ENCODE peak calls at places on chromosomes 3 and 15, in five cellular contexts. One of them, this sample, is unnamed.

GRCh38 chr3:131349946-131350347 is 31.6 kb upstream of the NUDT16 start:
- DNase-seq in lower lobe of right lung: no peak
- DNase-seq in fibroblast of lung: peak; percentile 38
- DNase-seq in left lung: no peak
- DNase-seq in upper lobe of right lung: no peak
- DNase-seq in this sample: no peak

GRCh38 chr3:17972889-17973558 is 230.6 kb upstream of the TBC1D5 start:
- DNase-seq in left lung: no peak
- DNase-seq in fibroblast of lung: no peak
- DNase-seq in upper lobe of right lung: no peak
- DNase-seq in lower lobe of right lung: no peak
- DNase-seq in this sample: no peak

GRCh38 chr3:52428151-52429005 is 16.5 kb downstream of the SEMA3G start:
- DNase-seq in upper lobe of right lung: peak; percentile 37
- DNase-seq in fibroblast of lung: peak; percentile 89
- DNase-seq in lower lobe of right lung: no peak
- DNase-seq in left lung: no peak
- DNase-seq in this sample: peak; percentile 76

GRCh38 chr3:128665362-128666021 is 14.9 kb upstream of the RPN1 start:
- DNase-seq in upper lobe of right lung: no peak
- DNase-seq in lower lobe of right lung: no peak
- DNase-seq in left lung: no peak
- DNase-seq in fibroblast of lung: peak; percentile 28
- DNase-seq in this sample: peak; percentile 55

GRCh38 chr3:124574012-124574411 is 156.2 kb upstream of the UMPS start:
- DNase-seq in left lung: no peak
- DNase-seq in upper lobe of right lung: no peak
- DNase-seq in fibroblast of lung: no peak
- DNase-seq in lower lobe of right lung: no peak
- DNase-seq in this sample: no peak

GRCh38 chr15:29773816-29774215 is 48.5 kb downstream of the TJP1 start:
- DNase-seq in lower lobe of right lung: no peak
- DNase-seq in fibroblast of lung: no peak
- DNase-seq in upper lobe of right lung: no peak
- DNase-seq in left lung: no peak
- DNase-seq in this sample: no peak

GRCh38 chr15:48596841-48597240 is 48.7 kb downstream of the FBN1 start:
- DNase-seq in upper lobe of right lung: no peak
- DNase-seq in lower lobe of right lung: no peak
- DNase-seq in fibroblast of lung: no peak
- DNase-seq in left lung: no peak
- DNase-seq in this sample: no peak

GRCh38 chr3:64270143-64270542 is 44.9 kb upstream of the PRICKLE2 start:
- DNase-seq in upper lobe of right lung: no peak
- DNase-seq in left lung: no peak
- DNase-seq in fibroblast of lung: no peak
- DNase-seq in lower lobe of right lung: no peak
- DNase-seq in this sample: peak; percentile 54

GRCh38 chr15:70142322-70143191 is 44.8 kb upstream of the TLE3 start:
- DNase-seq in fibroblast of lung: peak; percentile 89
- DNase-seq in upper lobe of right lung: peak; percentile 76
- DNase-seq in lower lobe of right lung: peak; percentile 64
- DNase-seq in left lung: no peak
- DNase-seq in this sample: no peak

GRCh38 chr3:114606336-114606735 is 312.5 kb downstream of the TIGIT start:
- DNase-seq in upper lobe of right lung: no peak
- DNase-seq in left lung: no peak
- DNase-seq in fibroblast of lung: no peak
- DNase-seq in lower lobe of right lung: no peak
- DNase-seq in this sample: no peak

GRCh38 chr15:68372291-68372811 is 59.6 kb downstream of the ITGA11 start:
- DNase-seq in fibroblast of lung: peak; percentile 33
- DNase-seq in upper lobe of right lung: no peak
- DNase-seq in left lung: no peak
- DNase-seq in lower lobe of right lung: no peak
- DNase-seq in this sample: peak; percentile 89

GRCh38 chr3:121998588-121999473 is 23.2 kb downstream of the ILDR1 start:
- DNase-seq in lower lobe of right lung: no peak
- DNase-seq in fibroblast of lung: no peak
- DNase-seq in upper lobe of right lung: no peak
- DNase-seq in left lung: no peak
- DNase-seq in this sample: no peak

GRCh38 chr3:177538064-177538742 is 340.9 kb upstream of the TBL1XR1 start:
- DNase-seq in lower lobe of right lung: no peak
- DNase-seq in upper lobe of right lung: no peak
- DNase-seq in left lung: no peak
- DNase-seq in fibroblast of lung: peak; percentile 93
- DNase-seq in this sample: peak; percentile 24

GRCh38 chr3:169041677-169042171 is 621.8 kb downstream of the MECOM start:
- DNase-seq in lower lobe of right lung: no peak
- DNase-seq in upper lobe of right lung: no peak
- DNase-seq in fibroblast of lung: peak; percentile 84
- DNase-seq in left lung: no peak
- DNase-seq in this sample: no peak

GRCh38 chr3:31804251-31805051 is 176.6 kb downstream of the OSBPL10 start:
- DNase-seq in lower lobe of right lung: no peak
- DNase-seq in fibroblast of lung: peak; percentile 41
- DNase-seq in upper lobe of right lung: no peak
- DNase-seq in left lung: no peak
- DNase-seq in this sample: no peak

GRCh38 chr3:19934098-19934566 is at the start of gene EFHB:
- DNase-seq in lower lobe of right lung: peak; percentile 71
- DNase-seq in fibroblast of lung: peak; percentile 11
- DNase-seq in upper lobe of right lung: peak; percentile 69
- DNase-seq in left lung: peak; percentile 49
- DNase-seq in this sample: peak; percentile 68

GRCh38 chr3:19932422-19932821 is 1.6 kb downstream of the EFHB start:
- DNase-seq in fibroblast of lung: no peak
- DNase-seq in lower lobe of right lung: no peak
- DNase-seq in upper lobe of right lung: no peak
- DNase-seq in left lung: no peak
- DNase-seq in this sample: no peak

GRCh38 chr3:19931767-19932188 is 2.2 kb downstream of the EFHB start:
- DNase-seq in lower lobe of right lung: no peak
- DNase-seq in fibroblast of lung: no peak
- DNase-seq in left lung: no peak
- DNase-seq in upper lobe of right lung: no peak
- DNase-seq in this sample: no peak

DNA sequence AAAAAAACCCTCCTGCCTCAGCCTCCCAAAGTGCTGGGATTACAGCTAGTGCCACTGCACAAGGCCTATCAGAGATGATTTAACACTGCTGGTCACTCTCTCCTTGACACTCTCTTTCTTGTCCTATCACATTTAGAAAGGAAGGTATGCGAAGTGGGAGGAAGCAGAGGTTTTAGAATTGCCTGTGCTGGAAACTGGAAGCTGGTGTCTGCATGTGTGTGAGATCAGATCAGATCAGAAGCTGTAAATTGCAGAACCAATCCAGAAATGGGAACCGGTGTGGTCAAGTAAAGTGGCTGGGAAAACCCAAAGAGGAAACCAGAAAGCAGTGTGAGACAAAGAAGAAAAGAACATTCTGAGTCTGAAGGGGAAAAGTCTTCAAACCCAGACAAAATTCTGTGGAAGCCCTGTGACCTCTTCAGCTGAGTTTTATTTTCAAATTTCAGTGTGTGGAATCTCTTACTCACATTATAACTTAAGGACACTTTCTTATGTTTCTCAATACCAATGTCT is 2.8 kb downstream of the EFHB start:
- DNase-seq in fibroblast of lung: no peak
- DNase-seq in lower lobe of right lung: no peak
- DNase-seq in left lung: no peak
- DNase-seq in upper lobe of right lung: no peak
- DNase-seq in this sample: no peak
- H3K4me3 ChIP-seq in fibroblast of lung: no peak overlapping the region
- H3K4me3 ChIP-seq in lower lobe of right lung: no peak overlapping the region
- H3K4me3 ChIP-seq in left lung: no peak overlapping the region
- H3K4me3 ChIP-seq in upper lobe of right lung: no peak overlapping the region
- H3K4me3 ChIP-seq in this sample: no peak overlapping the region

GRCh38 chr3:76900571-76900970 is 139.3 kb upstream of the ROBO2 start:
- DNase-seq in upper lobe of right lung: no peak
- DNase-seq in left lung: no peak
- DNase-seq in lower lobe of right lung: no peak
- DNase-seq in fibroblast of lung: peak; percentile 7
- DNase-seq in this sample: no peak
- H3K36me3 ChIP-seq in upper lobe of right lung: no peaks in the 10 kb centered on the region
- H3K36me3 ChIP-seq in left lung: no peaks in the 10 kb centered on the region
- H3K36me3 ChIP-seq in lower lobe of right lung: no peaks in the 10 kb centered on the region
- H3K36me3 ChIP-seq in fibroblast of lung: no peaks in the 10 kb centered on the region
- H3K36me3 ChIP-seq in this sample: no peaks in the 10 kb centered on the region

DNA sequence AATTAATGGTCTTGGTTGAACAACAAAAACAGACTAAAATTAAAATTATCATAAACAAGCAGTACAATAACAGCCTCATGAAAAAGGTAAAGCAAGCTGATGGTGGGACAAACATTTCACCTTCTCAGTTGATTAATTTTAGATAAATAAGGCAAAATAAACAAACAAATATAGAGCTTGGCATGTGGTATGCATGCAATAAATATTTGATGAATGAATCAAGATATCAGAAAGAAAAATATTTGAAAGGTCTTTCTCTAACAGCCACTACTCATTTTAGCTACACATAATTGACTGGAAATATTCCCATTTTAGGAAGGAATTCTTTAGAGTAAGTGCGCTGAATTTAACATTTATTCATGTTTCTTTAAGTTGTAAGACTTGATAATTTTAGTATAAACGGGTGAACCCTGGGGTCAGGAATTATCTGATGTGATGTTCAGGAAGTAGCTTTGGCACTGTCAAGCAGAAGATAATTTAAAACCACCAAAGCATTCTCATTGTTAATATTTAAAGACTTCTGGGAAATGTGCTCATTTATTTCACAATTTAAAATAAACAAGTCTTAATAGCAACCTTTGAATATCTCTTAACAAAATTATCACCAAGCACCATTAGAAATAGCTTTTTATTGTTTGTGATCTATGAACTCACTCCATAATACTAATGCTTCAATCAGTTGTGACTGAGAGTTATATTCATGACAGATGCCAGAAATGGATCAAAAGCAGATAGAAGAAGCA is 372.3 kb upstream of the TGFBR2 start:
- DNase-seq in left lung: no peak
- DNase-seq in upper lobe of right lung: no peak
- DNase-seq in fibroblast of lung: peak; percentile 30
- DNase-seq in lower lobe of right lung: no peak
- DNase-seq in this sample: no peak
- H3K27me3 ChIP-seq in left lung: no peaks in the 10 kb centered on the region
- H3K27me3 ChIP-seq in upper lobe of right lung: no peaks in the 10 kb centered on the region
- H3K27me3 ChIP-seq in fibroblast of lung: no peaks in the 10 kb centered on the region
- H3K27me3 ChIP-seq in lower lobe of right lung: no peaks in the 10 kb centered on the region
- H3K27me3 ChIP-seq in this sample: no peaks in the 10 kb centered on the region

GRCh38 chr3:183359036-183359435 is 69.4 kb downstream of the MCF2L2 start:
- DNase-seq in lower lobe of right lung: no peak
- DNase-seq in upper lobe of right lung: no peak
- DNase-seq in left lung: no peak
- DNase-seq in fibroblast of lung: no peak
- DNase-seq in this sample: no peak

GRCh38 chr3:183357564-183358079 is 70.8 kb downstream of the MCF2L2 start:
- DNase-seq in lower lobe of right lung: no peak
- DNase-seq in upper lobe of right lung: no peak
- DNase-seq in left lung: no peak
- DNase-seq in fibroblast of lung: no peak
- DNase-seq in this sample: no peak

GRCh38 chr3:183354325-183354831 is 74.0 kb downstream of the MCF2L2 start:
- DNase-seq in fibroblast of lung: no peak
- DNase-seq in left lung: no peak
- DNase-seq in lower lobe of right lung: no peak
- DNase-seq in upper lobe of right lung: no peak
- DNase-seq in this sample: no peak

GRCh38 chr3:183354874-183355273 is 73.5 kb downstream of the MCF2L2 start:
- DNase-seq in upper lobe of right lung: no peak
- DNase-seq in fibroblast of lung: no peak
- DNase-seq in lower lobe of right lung: no peak
- DNase-seq in left lung: no peak
- DNase-seq in this sample: no peak

DNA sequence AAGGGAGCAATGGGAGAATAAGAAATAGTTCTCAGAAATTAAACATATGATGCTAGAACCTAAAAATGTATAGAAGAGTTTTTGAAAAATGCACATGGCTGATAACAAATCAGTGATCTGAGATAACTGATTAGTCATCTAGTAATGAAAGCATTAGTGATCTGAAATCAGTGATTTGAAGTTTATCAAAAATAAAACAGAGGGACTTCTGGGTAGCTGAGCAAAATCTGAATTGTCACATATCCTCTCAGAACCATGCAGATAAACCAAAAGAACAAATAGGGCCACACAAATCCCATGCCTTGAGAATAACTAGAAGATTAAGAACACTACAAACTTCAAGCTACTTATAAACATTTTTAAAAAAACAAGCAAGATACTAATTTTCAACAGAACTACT is 71.5 kb downstream of the MCF2L2 start:
- DNase-seq in fibroblast of lung: no peak
- DNase-seq in left lung: no peak
- DNase-seq in lower lobe of right lung: no peak
- DNase-seq in upper lobe of right lung: no peak
- DNase-seq in this sample: no peak
- H3K4me3 ChIP-seq in fibroblast of lung: no peak overlapping the region
- H3K4me3 ChIP-seq in left lung: no peak overlapping the region
- H3K4me3 ChIP-seq in lower lobe of right lung: no peak overlapping the region
- H3K4me3 ChIP-seq in upper lobe of right lung: no peak overlapping the region
- H3K4me3 ChIP-seq in this sample: no peak overlapping the region

DNA sequence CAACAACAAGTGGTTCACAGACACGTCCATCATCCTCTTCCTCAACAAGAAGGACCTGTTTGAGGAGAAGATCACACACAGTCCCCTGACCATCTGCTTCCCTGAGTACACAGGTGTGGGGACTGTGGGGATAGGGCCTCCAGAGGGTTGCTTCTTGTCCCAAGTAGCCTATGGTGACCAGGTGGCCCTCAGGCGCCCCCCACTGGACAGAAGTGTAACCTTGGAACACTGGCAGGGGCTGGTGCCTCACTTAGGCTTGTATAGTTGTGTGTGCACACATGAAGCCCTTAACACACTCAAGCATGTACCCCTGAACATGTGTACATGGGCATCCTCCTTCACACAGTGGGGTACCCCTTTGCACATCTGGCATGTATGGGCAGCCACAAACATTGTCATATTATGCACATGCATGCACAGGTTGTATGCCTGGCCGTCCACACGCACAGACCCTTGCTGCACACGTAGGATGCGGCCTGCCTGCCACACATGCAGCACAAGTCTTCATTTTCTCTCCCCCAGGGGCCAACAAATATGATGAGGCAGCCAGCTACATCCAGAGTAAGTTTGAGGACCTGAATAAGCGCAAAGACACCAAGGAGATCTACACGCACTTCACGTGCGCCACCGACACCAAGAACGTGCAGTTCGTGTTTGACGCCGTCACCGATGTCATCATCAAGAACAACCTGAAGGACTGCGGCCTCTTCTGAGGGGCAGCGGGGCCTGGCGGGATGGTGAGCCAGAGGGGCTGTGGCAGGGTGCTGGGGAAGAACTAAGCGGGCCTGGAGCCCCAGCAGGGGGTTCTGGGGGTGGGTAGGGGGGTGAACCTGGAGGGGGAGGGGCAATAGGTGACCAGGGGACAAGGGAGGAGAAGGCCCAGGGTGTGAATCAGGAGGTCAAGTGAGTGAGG is 11.7 kb upstream of the SEMA3B start:
- DNase-seq in left lung: no peak
- DNase-seq in fibroblast of lung: peak; percentile 37
- DNase-seq in upper lobe of right lung: no peak
- DNase-seq in lower lobe of right lung: no peak
- DNase-seq in this sample: peak; percentile 89
- H3K36me3 ChIP-seq in left lung: no peaks in the 10 kb centered on the region
- H3K36me3 ChIP-seq in fibroblast of lung: peaks cover 33% of the 10 kb centered on the region
- H3K36me3 ChIP-seq in upper lobe of right lung: peaks cover 69% of the 10 kb centered on the region
- H3K36me3 ChIP-seq in lower lobe of right lung: peaks cover 72% of the 10 kb centered on the region
- H3K36me3 ChIP-seq in this sample: peaks cover 24% of the 10 kb centered on the region